ENCODE peak calls at places on chromosomes 16 and 17, in four cellular contexts. O, C, W and R are unnamed samples. For H3K27me3 and H3K36me3, the result is how much of the 10 kb centered on the place peaks cover.

GRCh38 chr16:88591577-88592021 is 21.4 kb downstream of the ZC3H18 start:
- DNase-seq in O (peak), C (no peak), W (no peak), R (no peak)

GRCh38 chr17:58476812-58477211 is 11.4 kb downstream of the HSF5 start:
- DNase-seq in O (no peak), C (no peak), W (no peak), R (peak)

GRCh38 chr17:13725286-13725990 is 123.7 kb upstream of the HS3ST3A1 start:
- DNase-seq in O (no peak), C (no peak), W (no peak), R (no peak)

GRCh38 chr17:55134486-55135157 is 130.1 kb upstream of the HLF start:
- DNase-seq in O (no peak), C (no peak), W (no peak), R (no peak)

GRCh38 chr17:76793775-76794174 is 55.9 kb downstream of the MFSD11 start:
- DNase-seq in O (no peak), C (no peak), W (no peak), R (peak)

GRCh38 chr16:49619811-49620157 is 236.1 kb downstream of the ZNF423 start:
- DNase-seq in O (no peak), C (no peak), W (no peak), R (no peak)

GRCh38 chr17:64025732-64026294 is 5.4 kb upstream of the ICAM2 start:
- DNase-seq in O (no peak), C (peak), W (peak), R (peak)

GRCh38 chr16:29702307-29702706 is 23.3 kb downstream of the QPRT start:
- DNase-seq in O (no peak), C (no peak), W (no peak), R (no peak)

GRCh38 chr17:7336240-7337175 is at the start of gene ACAP1:
- DNase-seq in O (no peak), C (no peak), W (no peak), R (peak)

GRCh38 chr16:49596699-49597291 is 223.2 kb downstream of the C16orf78 start:
- DNase-seq in O (no peak), C (peak), W (no peak), R (peak)

GRCh38 chr17:66975614-66976378 is 11.3 kb downstream of the CACNG4 start:
- DNase-seq in O (no peak), C (no peak), W (no peak), R (peak)

GRCh38 chr17:7922499-7923289 is 6.6 kb upstream of the RNF227 start:
- DNase-seq in O (peak), C (peak), W (peak), R (peak)

GRCh38 chr16:4591706-4592470 is 22.8 kb downstream of the UBALD1 start:
- DNase-seq in O (no peak), C (no peak), W (no peak), R (peak)

GRCh38 chr17:45429338-45430005 is 3.2 kb downstream of the ARHGAP27 start:
- DNase-seq in O (no peak), C (no peak), W (peak), R (peak)

GRCh38 chr17:27778193-27778592 is 22.1 kb downstream of the NOS2 start:
- DNase-seq in O (no peak), C (no peak), W (no peak), R (no peak)

GRCh38 chr17:36705651-36706436 is 104.5 kb downstream of the MRM1 start:
- DNase-seq in O (no peak), C (no peak), W (no peak), R (peak)

GRCh38 chr17:2017274-2017941 is 7.7 kb downstream of the RTN4RL1 start:
- DNase-seq in O (no peak), C (no peak), W (no peak), R (no peak)

GRCh38 chr17:50785942-50786570 is 18.7 kb upstream of the ANKRD40CL start:
- DNase-seq in O (no peak), C (no peak), W (no peak), R (no peak)

GRCh38 chr16:15949210-15950166 is at the start of gene ABCC1:
- DNase-seq in O (no peak), C (peak), W (peak), R (peak)

GRCh38 chr16:21666772-21667171 is 3.0 kb downstream of the OTOA start:
- DNase-seq in O (no peak), C (no peak), W (no peak), R (peak)

GRCh38 chr16:49442805-49443204 is 69.2 kb downstream of the C16orf78 start:
- DNase-seq in O (no peak), C (no peak), W (no peak), R (no peak)

GRCh38 chr16:11721781-11722467 is 20.7 kb downstream of the TXNDC11 start:
- DNase-seq in O (no peak), C (no peak), W (no peak), R (no peak)

GRCh38 chr16:68490829-68491575 is 42.7 kb upstream of the SMPD3 start:
- DNase-seq in O (no peak), C (peak), W (peak), R (peak)

GRCh38 chr17:64661731-64661980 is 451 bp downstream of the SMURF2 start:
- DNase-seq in O (no peak), C (peak), W (no peak), R (no peak)

GRCh38 chr16:10949424-10949970 is 5.1 kb downstream of the CLEC16A start:
- DNase-seq in O (no peak), C (no peak), W (no peak), R (peak)

GRCh38 chr17:59174671-59175070 is 19.1 kb downstream of the PRR11 start:
- DNase-seq in O (peak), C (no peak), W (no peak), R (no peak)

GRCh38 chr17:32878211-32878610 is 1.3 kb upstream of the MYO1D start:
- DNase-seq in O (no peak), C (peak), W (peak), R (no peak)

GRCh38 chr16:12395266-12395665 is 408.4 kb downstream of the CPPED1 start:
- DNase-seq in O (no peak), C (no peak), W (no peak), R (no peak)

GRCh38 chr16:25140459-25140858 is 28.9 kb downstream of the LCMT1 start:
- DNase-seq in O (no peak), C (no peak), W (no peak), R (no peak)

GRCh38 chr16:12259258-12259657 is 282.7 kb downstream of the SNX29 start:
- DNase-seq in O (no peak), C (no peak), W (no peak), R (no peak)

GRCh38 chr16:11328172-11329079 is 16.8 kb upstream of the RMI2 start:
- DNase-seq in O (peak), C (peak), W (no peak), R (peak)

DNA sequence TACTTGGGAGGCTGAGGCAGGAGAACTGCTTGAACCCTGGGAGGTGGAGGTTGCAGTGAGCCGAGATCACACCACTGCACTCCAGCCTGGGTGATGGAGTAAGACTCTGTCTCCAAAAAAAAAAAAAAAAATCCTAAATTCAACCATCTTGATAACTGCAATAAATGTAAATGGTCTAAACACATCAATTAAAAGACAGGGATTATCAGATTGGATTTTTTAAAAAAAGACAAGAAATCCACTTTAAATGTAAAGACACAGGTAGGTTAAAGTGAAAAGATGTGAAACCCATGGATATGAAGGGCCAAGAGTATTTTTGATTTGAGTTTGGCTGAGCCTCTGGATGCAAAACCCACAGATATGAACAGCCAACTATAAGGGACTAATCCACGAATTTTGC is 64.2 kb upstream of the ATP2A3 start:
- DNase-seq in O (no peak), C (no peak), W (no peak), R (no peak)
- H3K4me3 ChIP-seq in O (no peak), C (no peak), W (no peak), R (no peak)

GRCh38 chr17:48310748-48311213 is 119.2 kb downstream of the SKAP1 start:
- DNase-seq in O (no peak), C (no peak), W (no peak), R (peak)
- H3K27me3 ChIP-seq in O (under half), C (under half), W (under half), R (under half)

GRCh38 chr17:39916918-39917317 is 1.5 kb downstream of the GSDMB start:
- DNase-seq in O (no peak), C (no peak), W (peak), R (peak)
- H3K36me3 ChIP-seq in O (under half), C (under half), W (under half), R (under half)

DNA sequence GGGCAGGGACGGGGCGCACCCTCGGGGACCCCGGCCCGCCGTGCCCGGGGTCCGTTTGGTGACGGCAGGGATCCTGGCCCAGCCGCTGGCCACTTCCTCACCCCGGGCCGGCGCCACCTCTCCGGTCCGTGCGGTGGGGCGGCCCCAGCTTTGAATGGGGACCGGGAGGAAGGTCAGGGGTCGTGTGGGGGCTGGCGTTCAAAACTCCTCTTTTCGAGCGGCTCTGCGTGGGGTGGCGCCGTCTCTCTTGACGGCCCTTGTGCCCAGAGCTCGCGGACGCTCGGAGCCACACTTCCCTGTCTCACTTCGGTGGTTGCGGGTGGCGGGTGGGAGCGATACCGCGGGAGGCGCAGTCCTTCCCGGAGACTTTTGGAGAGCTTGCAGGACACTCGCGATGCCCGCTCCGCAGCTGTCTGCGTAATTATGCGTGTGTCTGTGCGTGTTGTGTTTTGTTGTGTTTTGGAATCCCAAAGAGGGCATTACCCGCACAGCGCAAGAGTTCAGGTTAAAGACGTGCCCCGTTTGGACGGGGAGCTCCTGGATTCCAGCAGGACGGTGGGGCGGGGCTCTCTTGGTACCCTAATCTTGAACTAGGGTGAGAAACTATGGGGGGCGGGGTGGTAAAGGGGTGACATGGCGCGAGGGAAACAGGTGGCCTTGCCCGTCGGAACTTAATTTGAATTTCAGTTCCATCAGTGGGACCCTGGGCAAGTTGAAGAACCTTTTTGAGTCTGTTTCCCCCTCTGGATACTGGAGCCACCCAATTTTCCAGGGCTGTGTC is 639 bp downstream of the PLCG2 start:
- DNase-seq in O (no peak), C (peak), W (peak), R (peak)
- H3K4me3 ChIP-seq in O (peak), C (no peak), W (peak), R (peak)

GRCh38 chr17:74921045-74921681 is 1.9 kb downstream of the USH1G start:
- DNase-seq in O (no peak), C (no peak), W (no peak), R (peak)

GRCh38 chr17:74921769-74922168 is 1.3 kb downstream of the USH1G start:
- DNase-seq in O (no peak), C (no peak), W (no peak), R (no peak)

GRCh38 chr17:74920306-74920620 is 2.8 kb downstream of the USH1G start:
- DNase-seq in O (no peak), C (no peak), W (no peak), R (no peak)

GRCh38 chr17:74919440-74920305 is 3.4 kb downstream of the USH1G start:
- DNase-seq in O (no peak), C (no peak), W (no peak), R (peak)

GRCh38 chr17:74920679-74921044 is 2.4 kb downstream of the USH1G start:
- DNase-seq in O (no peak), C (no peak), W (no peak), R (peak)
- H3K27me3 ChIP-seq in O (under half), C (under half), W (under half), R (under half)

GRCh38 chr16:77823067-77823466 is 34.7 kb downstream of the VAT1L start:
- DNase-seq in O (no peak), C (no peak), W (no peak), R (no peak)
- H3K36me3 ChIP-seq in O (under half), C (under half), W (under half), R (under half)

GRCh38 chr16:937311-937710 is 33.5 kb downstream of the LMF1 start:
- DNase-seq in O (no peak), C (no peak), W (no peak), R (no peak)
- H3K4me3 ChIP-seq in O (no peak), C (no peak), W (no peak), R (no peak)

GRCh38 chr16:86042996-86043725 is 144.2 kb downstream of the IRF8 start:
- DNase-seq in O (no peak), C (no peak), W (peak), R (no peak)
- H3K27me3 ChIP-seq in O (under half), C (under half), W (under half), R (under half)

GRCh38 chr17:74842146-74842598 is 17.5 kb downstream of the GRIN2C start:
- DNase-seq in O (no peak), C (no peak), W (no peak), R (no peak)
- H3K36me3 ChIP-seq in O (under half), C (under half), W (under half), R (under half)